ENCODE peak calls at places on chromosomes 16 and 17, in ten cellular contexts. Z is WTC11, M is NB4, C is GM12878, E is H1, G is K562, V is HCT116, X is A549, P is HepG2, K is SK-N-SH. O is an unnamed sample.

GRCh38 chr16:57279780-57280638 is 4.5 kb downstream of the PLLP start:
- DNase-seq in Z (no peak), E (no peak), V (no peak), C (no peak), G (no peak), P (peak), M (no peak), K (no peak), X (no peak), O (no peak)

GRCh38 chr17:43880420-43880991 is 26.8 kb downstream of the MPP2 start:
- DNase-seq in E (peak), X (peak), M (peak), P (peak), V (peak), C (no peak), Z (peak), G (peak), K (peak), O (peak)

GRCh38 chr17:64097196-64097936 is 32.6 kb downstream of the ERN1 start:
- DNase-seq in K (no peak), V (no peak), G (no peak), X (no peak), Z (no peak), E (no peak), M (no peak), P (no peak), C (no peak), O (peak)

GRCh38 chr17:2023692-2024571 is 1.2 kb downstream of the RTN4RL1 start:
- DNase-seq in G (peak), P (no peak), X (peak), Z (peak), C (no peak), K (peak), E (peak), V (peak), M (peak), O (no peak)

GRCh38 chr16:14278749-14279148 is 207.6 kb downstream of the MRTFB start:
- DNase-seq in X (no peak), C (no peak), G (no peak), V (no peak), P (peak), Z (no peak), M (no peak), E (no peak), K (no peak), O (no peak)

GRCh38 chr17:18280766-18281165 is 20.3 kb downstream of the MIEF2 start:
- DNase-seq in X (no peak), Z (no peak), M (no peak), P (no peak), V (no peak), G (no peak), K (no peak), C (no peak), E (no peak), O (no peak)

GRCh38 chr17:17648762-17649161 is 32.5 kb upstream of the RAI1 start:
- DNase-seq in E (no peak), G (no peak), M (no peak), C (no peak), Z (no peak), P (no peak), X (no peak), K (no peak), V (no peak), O (no peak)

GRCh38 chr16:57123969-57124674 is 31.7 kb downstream of the CPNE2 start:
- DNase-seq in P (no peak), G (no peak), M (no peak), E (no peak), C (no peak), K (no peak), V (no peak), Z (no peak), X (no peak), O (no peak)

GRCh38 chr16:57690782-57691471 is 3.7 kb upstream of the DRC7 start:
- DNase-seq in G (peak), V (no peak), C (no peak), K (no peak), E (no peak), M (peak), X (no peak), Z (no peak), P (no peak), O (no peak)

GRCh38 chr17:78583091-78583490 is 5.9 kb upstream of the DNAH17 start:
- DNase-seq in V (peak), E (no peak), C (no peak), K (peak), M (no peak), Z (peak), P (no peak), X (peak), G (peak), O (no peak)

GRCh38 chr16:66416981-66417700 is 10.0 kb upstream of the BEAN1 start:
- DNase-seq in Z (no peak), E (no peak), C (no peak), V (no peak), P (no peak), X (no peak), G (no peak), M (peak), K (no peak), O (no peak)

GRCh38 chr16:1157639-1158455 is 4.9 kb downstream of the CACNA1H start:
- DNase-seq in E (no peak), G (no peak), X (no peak), Z (no peak), V (no peak), K (no peak), P (no peak), C (no peak), M (no peak), O (no peak)

GRCh38 chr17:63945851-63946439 is 13.8 kb upstream of the CD79B start:
- DNase-seq in M (no peak), V (no peak), G (no peak), E (no peak), Z (no peak), C (no peak), P (peak), K (no peak), X (no peak), O (no peak)

GRCh38 chr17:28347261-28347891 is 10.0 kb downstream of the POLDIP2 start:
- DNase-seq in E (no peak), C (no peak), G (no peak), K (no peak), X (no peak), V (no peak), M (no peak), Z (no peak), P (no peak), O (no peak)

GRCh38 chr16:51392651-51393187 is 241.6 kb upstream of the SALL1 start:
- DNase-seq in K (no peak), G (no peak), M (no peak), V (no peak), Z (peak), E (peak), C (no peak), P (no peak), X (no peak), O (no peak)

GRCh38 chr16:85177448-85177846 is 65.2 kb upstream of the CIBAR2 start:
- DNase-seq in M (no peak), K (no peak), G (no peak), E (no peak), C (no peak), Z (no peak), V (no peak), P (no peak), X (no peak), O (no peak)

GRCh38 chr17:48055531-48056245 is 7.5 kb downstream of the NFE2L1 start:
- DNase-seq in C (peak), K (no peak), E (peak), P (no peak), Z (peak), X (no peak), V (peak), G (no peak), M (peak), O (no peak)
- TF ChIP-seq MAX in C (no peak), K (no peak), E (peak), P (no peak), Z (peak), X (no peak), V (no peak), G (no peak), M (no peak), O (no peak)

GRCh38 chr17:10051112-10051511 is 146.0 kb upstream of the RCVRN start:
- DNase-seq in K (no peak), E (no peak), P (no peak), Z (no peak), X (no peak), G (no peak), V (no peak), C (no peak), M (peak), O (no peak)

GRCh38 chr17:10055251-10055975 is 143.0 kb downstream of the GAS7 start:
- DNase-seq in Z (no peak), E (no peak), C (no peak), V (no peak), P (no peak), G (no peak), M (no peak), K (no peak), X (no peak), O (no peak)

GRCh38 chr17:10050597-10051101 is 145.6 kb upstream of the RCVRN start:
- DNase-seq in E (no peak), Z (no peak), G (no peak), C (peak), X (no peak), M (peak), K (no peak), P (no peak), V (no peak), O (no peak)

GRCh38 chr17:10053976-10054551 is 144.3 kb downstream of the GAS7 start:
- DNase-seq in G (no peak), P (no peak), V (no peak), K (no peak), M (no peak), Z (no peak), E (no peak), X (no peak), C (no peak), O (no peak)

DNA sequence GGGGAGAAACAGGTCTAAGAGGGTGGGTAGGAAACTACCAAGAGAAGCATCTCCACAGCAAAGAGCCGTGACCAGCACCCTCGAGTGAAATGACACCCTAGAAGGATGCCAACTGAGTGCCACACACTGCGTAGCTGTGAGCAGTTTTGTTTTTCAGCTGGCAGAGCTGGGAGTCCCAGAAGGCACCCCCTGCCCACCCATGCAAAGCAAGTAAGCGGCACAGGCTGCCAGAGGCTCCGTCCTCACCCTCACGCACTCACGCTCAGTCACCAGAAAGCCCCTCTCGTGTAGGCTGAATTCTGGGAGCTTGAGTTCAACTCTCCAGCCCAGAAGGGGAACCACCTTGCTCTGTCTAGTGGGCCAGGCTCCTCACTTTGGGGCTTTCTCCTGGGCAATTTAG is 146.0 kb downstream of the GAS7 start:
- DNase-seq in Z (no peak), P (no peak), E (no peak), C (peak), G (no peak), K (no peak), M (no peak), V (no peak), X (no peak), O (no peak)
- TF ChIP-seq CTCF in Z (no peak), P (no peak), E (no peak), C (no peak), G (no peak), K (no peak), M (no peak), V (no peak), X (no peak), O (no peak)

GRCh38 chr17:37400505-37400904 is 6.1 kb downstream of the ACACA start:
- DNase-seq in E (no peak), P (no peak), K (no peak), Z (no peak), M (no peak), C (no peak), X (no peak), V (no peak), G (no peak), O (no peak)

DNA sequence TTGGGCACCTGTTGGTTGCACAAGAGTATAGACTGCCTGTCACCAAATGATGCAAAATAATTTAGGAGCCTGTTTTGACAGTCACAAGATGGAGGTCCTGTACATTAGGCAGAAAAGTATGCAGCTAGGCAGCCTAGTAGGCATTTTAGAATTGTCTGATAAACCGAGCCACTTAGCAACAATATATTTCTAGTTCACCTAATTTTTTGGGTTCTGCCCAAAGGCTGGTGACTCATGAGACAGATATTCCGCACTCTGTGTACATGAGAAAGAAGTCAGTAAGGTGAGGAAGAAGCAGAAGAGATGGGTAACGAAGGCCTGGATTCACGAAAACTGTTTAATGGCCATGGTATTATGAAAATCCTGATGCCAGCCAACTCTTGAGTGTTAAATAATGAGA is 7.2 kb downstream of the ACACA start:
- DNase-seq in V (no peak), X (no peak), K (no peak), P (no peak), E (no peak), M (no peak), G (no peak), Z (no peak), C (no peak), O (no peak)
- TF ChIP-seq MAX in V (no peak), X (no peak), K (no peak), P (no peak), E (no peak), M (no peak), G (no peak), Z (no peak), C (no peak), O (no peak)

GRCh38 chr17:39153541-39154111 is 2.2 kb upstream of the PLXDC1 start:
- DNase-seq in Z (peak), K (peak), M (peak), V (peak), X (peak), P (peak), E (peak), G (peak), C (peak), O (peak)

GRCh38 chr17:39155654-39156053 is 4.2 kb upstream of the PLXDC1 start:
- DNase-seq in M (no peak), K (no peak), V (no peak), C (no peak), X (no peak), E (no peak), Z (no peak), G (no peak), P (no peak), O (no peak)

GRCh38 chr17:39156491-39156890 is 5.1 kb upstream of the PLXDC1 start:
- DNase-seq in G (no peak), X (no peak), V (no peak), M (no peak), E (no peak), C (no peak), P (no peak), K (no peak), Z (no peak), O (no peak)

GRCh38 chr17:39161967-39162366 is 4.0 kb downstream of the ARL5C start:
- DNase-seq in G (no peak), P (no peak), K (no peak), V (no peak), Z (no peak), E (no peak), C (no peak), M (no peak), X (no peak), O (no peak)

GRCh38 chr17:39158623-39159022 is 7.2 kb upstream of the PLXDC1 start:
- DNase-seq in P (no peak), Z (no peak), K (no peak), X (no peak), M (no peak), E (no peak), G (no peak), C (no peak), V (no peak), O (no peak)
- TF ChIP-seq CTCF in P (no peak), Z (no peak), K (no peak), X (no peak), M (no peak), E (no peak), G (no peak), C (no peak), V (no peak), O (no peak)

GRCh38 chr17:81903415-81903831 is 1.4 kb downstream of the NPB start:
- DNase-seq in K (no peak), G (no peak), X (no peak), P (no peak), Z (no peak), C (no peak), M (no peak), V (no peak), E (no peak), O (no peak)
- TF ChIP-seq MAX in K (no peak), G (no peak), X (no peak), P (peak), Z (no peak), C (no peak), M (no peak), V (no peak), E (no peak), O (no peak)